ENCODE peak calls at places on chromosomes 2 and 18, in five cellular contexts. O is stimulated activated CD8-positive, alpha-beta memory T cell treated with anti-CD3 and anti-CD28 coated beads, Interleukin-4, amount 100 ng/mL, for 48 hours; Q is T-helper 9 cell; S is stimulated activated CD4-positive, alpha-beta T cell treated with anti-CD3 and anti-CD28 coated beads, Interleukin-1b, Interleukin-23, amount 100 ng/mL, for 24 hours; A is activated CD8-positive, alpha-beta memory T cell treated with anti-CD3 and anti-CD28 coated beads, Interleukin-2, amount 50 U/mL, for 48 hours. V is an unnamed sample.

GRCh38 chr2:235045336-235045972 is 93.6 kb downstream of the SH3BP4 start:
- DNase-seq in Q (no peak), O (no peak), S (no peak), A (no peak), V (no peak)

GRCh38 chr18:28147674-28148171 is 29.2 kb downstream of the CDH2 start:
- DNase-seq in O (no peak), S (no peak), Q (no peak), A (no peak), V (no peak)

GRCh38 chr18:57352271-57352701 is at the start of gene ST8SIA3:
- DNase-seq in A (no peak), Q (no peak), O (no peak), S (no peak), V (no peak)

GRCh38 chr2:128444816-128445532 is 126.3 kb upstream of the HS6ST1 start:
- DNase-seq in Q (no peak), O (peak; percentile 5), A (no peak), S (no peak), V (no peak)

GRCh38 chr2:36382472-36382871 is 26.9 kb downstream of the CRIM1 start:
- DNase-seq in Q (no peak), S (no peak), A (no peak), O (no peak), V (no peak)

GRCh38 chr18:63617049-63617995 is 26.7 kb downstream of the SERPINB4 start:
- DNase-seq in O (no peak), A (no peak), S (no peak), Q (no peak), V (no peak)

GRCh38 chr2:229800997-229801754 is 86.8 kb upstream of the DNER start:
- DNase-seq in S (peak; percentile 51), Q (peak; percentile 55), O (peak; percentile 79), A (peak; percentile 75), V (peak; percentile 50)

GRCh38 chr2:148721520-148721931 is 77.0 kb downstream of the EPC2 start:
- DNase-seq in O (no peak), A (no peak), Q (no peak), S (no peak), V (no peak)

GRCh38 chr2:68916226-68916625 is 36.5 kb downstream of the GKN2 start:
- DNase-seq in A (no peak), O (no peak), Q (no peak), S (no peak), V (no peak)

GRCh38 chr2:31428001-31428418 is 13.5 kb upstream of the XDH start:
- DNase-seq in S (no peak), O (no peak), A (no peak), Q (no peak), V (no peak)

GRCh38 chr2:30113617-30114293 is 33.1 kb upstream of the YPEL5 start:
- DNase-seq in A (no peak), O (no peak), Q (no peak), S (no peak), V (no peak)

GRCh38 chr2:164593959-164594358 is 27.3 kb downstream of the GRB14 start:
- DNase-seq in O (no peak), Q (no peak), S (no peak), A (no peak), V (no peak)

GRCh38 chr2:61694312-61695274 is 156.4 kb upstream of the XPO1 start:
- DNase-seq in O (peak; percentile 93), S (peak; percentile 76), A (peak; percentile 94), Q (peak; percentile 83), V (peak; percentile 68)

GRCh38 chr2:9229470-9229820 is 22.8 kb downstream of the ASAP2 start:
- DNase-seq in S (no peak), Q (no peak), O (no peak), A (no peak), V (no peak)

GRCh38 chr2:160221391-160222276 is 21.6 kb upstream of the ITGB6 start:
- DNase-seq in Q (no peak), A (no peak), S (no peak), O (no peak), V (no peak)

GRCh38 chr2:165144315-165144714 is 59.5 kb downstream of the SCN3A start:
- DNase-seq in O (no peak), S (no peak), A (no peak), Q (no peak), V (no peak)

GRCh38 chr2:17962874-17963273 is 84.4 kb downstream of the KCNS3 start:
- DNase-seq in Q (no peak), O (no peak), A (no peak), S (no peak), V (no peak)

GRCh38 chr18:22210331-22210754 is 41.0 kb downstream of the GATA6 start:
- DNase-seq in Q (no peak), A (no peak), S (no peak), O (no peak), V (no peak)

GRCh38 chr2:96259497-96259921 is 6.3 kb downstream of the TMEM127 start:
- DNase-seq in A (no peak), O (no peak), Q (no peak), S (no peak), V (no peak)

GRCh38 chr2:57696016-57696415 is 350.6 kb upstream of the VRK2 start:
- DNase-seq in O (no peak), Q (no peak), S (no peak), A (no peak), V (no peak)

GRCh38 chr18:56139792-56140254 is 498.6 kb downstream of the TXNL1 start:
- DNase-seq in O (no peak), S (no peak), A (no peak), Q (no peak), V (no peak)